ENCODE peak calls at places on chromosomes 1 and 21, in five cellular contexts. One of them, this sample, is unnamed.

GRCh38 chr1:241235236-241235897 is 121.6 kb downstream of the RGS7 start:
- DNase-seq in stimulated activated naive CD8-positive, alpha-beta T cell treated with anti-CD3 and anti-CD28 coated beads, Interleukin-15, Interleukin-2, amounts not matched to agents 100 U/mL and 50 U/mL, for 24 hours: no peak
- DNase-seq in tibial artery: no peak
- DNase-seq in mucosa of descending colon: no peak
- DNase-seq in Right ventricle myocardium inferior: no peak
- DNase-seq in this sample: no peak

GRCh38 chr1:181608951-181609350 is 125.6 kb downstream of the CACNA1E start:
- DNase-seq in stimulated activated naive CD8-positive, alpha-beta T cell treated with anti-CD3 and anti-CD28 coated beads, Interleukin-15, Interleukin-2, amounts not matched to agents 100 U/mL and 50 U/mL, for 24 hours: no peak
- DNase-seq in tibial artery: no peak
- DNase-seq in mucosa of descending colon: no peak
- DNase-seq in Right ventricle myocardium inferior: no peak
- DNase-seq in this sample: no peak

GRCh38 chr1:36528361-36529349 is 45.9 kb upstream of the CSF3R start:
- DNase-seq in stimulated activated naive CD8-positive, alpha-beta T cell treated with anti-CD3 and anti-CD28 coated beads, Interleukin-15, Interleukin-2, amounts not matched to agents 100 U/mL and 50 U/mL, for 24 hours: no peak
- DNase-seq in tibial artery: no peak
- DNase-seq in mucosa of descending colon: no peak
- DNase-seq in Right ventricle myocardium inferior: no peak
- DNase-seq in this sample: peak

GRCh38 chr1:34547043-34547674 is 207.7 kb upstream of the GJB5 start:
- DNase-seq in stimulated activated naive CD8-positive, alpha-beta T cell treated with anti-CD3 and anti-CD28 coated beads, Interleukin-15, Interleukin-2, amounts not matched to agents 100 U/mL and 50 U/mL, for 24 hours: no peak
- DNase-seq in tibial artery: no peak
- DNase-seq in mucosa of descending colon: no peak
- DNase-seq in Right ventricle myocardium inferior: no peak
- DNase-seq in this sample: peak

GRCh38 chr1:93908394-93909145 is 660 bp downstream of the GCLM start:
- DNase-seq in stimulated activated naive CD8-positive, alpha-beta T cell treated with anti-CD3 and anti-CD28 coated beads, Interleukin-15, Interleukin-2, amounts not matched to agents 100 U/mL and 50 U/mL, for 24 hours: peak
- DNase-seq in tibial artery: peak
- DNase-seq in mucosa of descending colon: peak
- DNase-seq in Right ventricle myocardium inferior: peak
- DNase-seq in this sample: peak

GRCh38 chr1:230807029-230807428 is 59.8 kb downstream of the CAPN9 start:
- DNase-seq in stimulated activated naive CD8-positive, alpha-beta T cell treated with anti-CD3 and anti-CD28 coated beads, Interleukin-15, Interleukin-2, amounts not matched to agents 100 U/mL and 50 U/mL, for 24 hours: no peak
- DNase-seq in tibial artery: peak
- DNase-seq in mucosa of descending colon: no peak
- DNase-seq in Right ventricle myocardium inferior: peak
- DNase-seq in this sample: peak

GRCh38 chr1:244349103-244349531 is 102.6 kb downstream of the ADSS2 start:
- DNase-seq in stimulated activated naive CD8-positive, alpha-beta T cell treated with anti-CD3 and anti-CD28 coated beads, Interleukin-15, Interleukin-2, amounts not matched to agents 100 U/mL and 50 U/mL, for 24 hours: no peak
- DNase-seq in tibial artery: peak
- DNase-seq in mucosa of descending colon: no peak
- DNase-seq in Right ventricle myocardium inferior: no peak
- DNase-seq in this sample: no peak

GRCh38 chr21:16741228-16741665 is 771.6 kb upstream of the CXADR start:
- DNase-seq in stimulated activated naive CD8-positive, alpha-beta T cell treated with anti-CD3 and anti-CD28 coated beads, Interleukin-15, Interleukin-2, amounts not matched to agents 100 U/mL and 50 U/mL, for 24 hours: no peak
- DNase-seq in tibial artery: no peak
- DNase-seq in mucosa of descending colon: no peak
- DNase-seq in Right ventricle myocardium inferior: peak
- DNase-seq in this sample: no peak

GRCh38 chr1:225980005-225980404 is 19.1 kb downstream of the SDE2 start:
- DNase-seq in stimulated activated naive CD8-positive, alpha-beta T cell treated with anti-CD3 and anti-CD28 coated beads, Interleukin-15, Interleukin-2, amounts not matched to agents 100 U/mL and 50 U/mL, for 24 hours: no peak
- DNase-seq in tibial artery: no peak
- DNase-seq in mucosa of descending colon: peak
- DNase-seq in Right ventricle myocardium inferior: no peak
- DNase-seq in this sample: no peak

GRCh38 chr1:26768755-26769154 is 19.0 kb upstream of the PIGV start:
- DNase-seq in stimulated activated naive CD8-positive, alpha-beta T cell treated with anti-CD3 and anti-CD28 coated beads, Interleukin-15, Interleukin-2, amounts not matched to agents 100 U/mL and 50 U/mL, for 24 hours: no peak
- DNase-seq in tibial artery: no peak
- DNase-seq in mucosa of descending colon: no peak
- DNase-seq in Right ventricle myocardium inferior: no peak
- DNase-seq in this sample: no peak

GRCh38 chr1:64686828-64687724 is 57.8 kb upstream of the RAVER2 start:
- DNase-seq in stimulated activated naive CD8-positive, alpha-beta T cell treated with anti-CD3 and anti-CD28 coated beads, Interleukin-15, Interleukin-2, amounts not matched to agents 100 U/mL and 50 U/mL, for 24 hours: peak
- DNase-seq in tibial artery: no peak
- DNase-seq in mucosa of descending colon: peak
- DNase-seq in Right ventricle myocardium inferior: no peak
- DNase-seq in this sample: no peak

GRCh38 chr1:76040327-76040868 is 34.1 kb upstream of the ST6GALNAC3 start:
- DNase-seq in stimulated activated naive CD8-positive, alpha-beta T cell treated with anti-CD3 and anti-CD28 coated beads, Interleukin-15, Interleukin-2, amounts not matched to agents 100 U/mL and 50 U/mL, for 24 hours: no peak
- DNase-seq in tibial artery: no peak
- DNase-seq in mucosa of descending colon: peak
- DNase-seq in Right ventricle myocardium inferior: no peak
- DNase-seq in this sample: no peak

GRCh38 chr1:210330279-210330866 is 1.7 kb downstream of the HHAT start:
- DNase-seq in stimulated activated naive CD8-positive, alpha-beta T cell treated with anti-CD3 and anti-CD28 coated beads, Interleukin-15, Interleukin-2, amounts not matched to agents 100 U/mL and 50 U/mL, for 24 hours: no peak
- DNase-seq in tibial artery: no peak
- DNase-seq in mucosa of descending colon: peak
- DNase-seq in Right ventricle myocardium inferior: no peak
- DNase-seq in this sample: peak

GRCh38 chr1:31401241-31401640 is 11.8 kb upstream of the SERINC2 start:
- DNase-seq in stimulated activated naive CD8-positive, alpha-beta T cell treated with anti-CD3 and anti-CD28 coated beads, Interleukin-15, Interleukin-2, amounts not matched to agents 100 U/mL and 50 U/mL, for 24 hours: no peak
- DNase-seq in tibial artery: no peak
- DNase-seq in mucosa of descending colon: no peak
- DNase-seq in Right ventricle myocardium inferior: no peak
- DNase-seq in this sample: no peak